ENCODE peak calls at places on chromosomes 4 and X, in nine cellular contexts. N is ovary, X is brain microvascular endothelial cell, F is IMR-90, Y is OCI-LY7, Z is PC-3, D is right lobe of liver, C is mucosa of descending colon, T is psoas muscle. Q is an unnamed sample.

GRCh38 chrX:372856-373640 is 13.7 kb downstream of the PPP2R3B start:
- DNase-seq in N (no peak), X (no peak), F (peak; percentile 44), Y (peak; percentile 14), Z (no peak), D (no peak), C (no peak), T (no peak), Q (no peak)

GRCh38 chrX:2829066-2829430 is 318 bp downstream of the GYG2 start:
- DNase-seq in N (no peak), X (no peak), F (no peak), Y (no peak), Z (no peak), D (peak; percentile 45), C (peak; percentile 54), T (no peak), Q (no peak)

GRCh38 chr4:2258091-2259035 is 3.5 kb downstream of the MXD4 start:
- DNase-seq in N (peak; percentile 13), X (no peak), F (no peak), Y (no peak), Z (no peak), D (peak; percentile 46), C (peak; percentile 52), T (peak; percentile 14), Q (peak; percentile 59)

GRCh38 chrX:106069048-106069447 is 30.5 kb upstream of the SERPINA7 start:
- DNase-seq in N (no peak), X (no peak), F (no peak), Y (no peak), Z (no peak), D (no peak), C (no peak), T (no peak), Q (no peak)

GRCh38 chrX:92247076-92247475 is 467.9 kb downstream of the PCDH11X start:
- DNase-seq in N (no peak), X (no peak), F (peak; percentile 43), Y (no peak), Z (peak; percentile 62), D (no peak), C (no peak), T (no peak), Q (no peak)

GRCh38 chrX:47189906-47190305 is 3.7 kb upstream of the UBA1 start:
- DNase-seq in N (no peak), X (no peak), F (no peak), Y (no peak), Z (no peak), D (no peak), C (no peak), T (no peak), Q (no peak)

GRCh38 chrX:126701380-126701779 is 118.1 kb upstream of the PRR32 start:
- DNase-seq in N (no peak), X (no peak), F (no peak), Y (no peak), Z (peak; percentile 28), D (no peak), C (no peak), T (no peak), Q (no peak)

GRCh38 chr4:139900964-139901376 is 235.4 kb downstream of the MGST2 start:
- DNase-seq in N (no peak), X (no peak), F (peak; percentile 48), Y (no peak), Z (peak; percentile 40), D (no peak), C (no peak), T (no peak), Q (no peak)

GRCh38 chr4:23827971-23828680 is 61.7 kb downstream of the PPARGC1A start:
- DNase-seq in N (no peak), X (no peak), F (peak; percentile 36), Y (no peak), Z (no peak), D (no peak), C (no peak), T (no peak), Q (no peak)

GRCh38 chrX:10177004-10177396 is 20.2 kb downstream of the CLCN4 start:
- DNase-seq in N (no peak), X (no peak), F (no peak), Y (no peak), Z (no peak), D (no peak), C (no peak), T (no peak), Q (no peak)

GRCh38 chr4:151184523-151185458 is 85.4 kb downstream of the RPS3A start:
- DNase-seq in N (no peak), X (peak; percentile 85), F (peak; percentile 89), Y (no peak), Z (peak; percentile 31), D (no peak), C (no peak), T (no peak), Q (no peak)

GRCh38 chrX:133655914-133656265 is 240.6 kb upstream of the GPC4 start:
- DNase-seq in N (no peak), X (no peak), F (no peak), Y (no peak), Z (no peak), D (no peak), C (no peak), T (no peak), Q (no peak)

GRCh38 chr4:112516401-112517066 is 554 bp upstream of the NEUROG2 start:
- DNase-seq in N (no peak), X (no peak), F (no peak), Y (peak; percentile 42), Z (no peak), D (no peak), C (no peak), T (peak; percentile 21), Q (no peak)

GRCh38 chr4:148633720-148634119 is 191.5 kb upstream of the NR3C2 start:
- DNase-seq in N (no peak), X (no peak), F (no peak), Y (no peak), Z (no peak), D (no peak), C (no peak), T (no peak), Q (no peak)

GRCh38 chr4:117137143-117137542 is 51.8 kb upstream of the TRAM1L1 start:
- DNase-seq in N (no peak), X (peak; percentile 95), F (peak; percentile 97), Y (no peak), Z (peak; percentile 81), D (no peak), C (no peak), T (no peak), Q (no peak)

GRCh38 chr4:40211224-40212185 is 14.7 kb downstream of the RHOH start:
- DNase-seq in N (no peak), X (no peak), F (peak; percentile 41), Y (no peak), Z (no peak), D (no peak), C (no peak), T (no peak), Q (no peak)

GRCh38 chr4:16707874-16708273 is 190.6 kb downstream of the LDB2 start:
- DNase-seq in N (no peak), X (no peak), F (peak; percentile 83), Y (no peak), Z (no peak), D (no peak), C (no peak), T (no peak), Q (no peak)

GRCh38 chr4:114659386-114660008 is 60.9 kb downstream of the UGT8 start:
- DNase-seq in N (no peak), X (peak; percentile 71), F (peak; percentile 64), Y (peak; percentile 80), Z (peak; percentile 68), D (peak; percentile 59), C (no peak), T (no peak), Q (peak; percentile 47)

GRCh38 chr4:148834804-148835598 is 392.8 kb upstream of the NR3C2 start:
- DNase-seq in N (no peak), X (no peak), F (peak; percentile 61), Y (peak; percentile 72), Z (peak; percentile 47), D (no peak), C (peak; percentile 40), T (no peak), Q (peak; percentile 72)

GRCh38 chr4:40704073-40704472 is 45.7 kb upstream of the NSUN7 start:
- DNase-seq in N (no peak), X (no peak), F (no peak), Y (no peak), Z (no peak), D (no peak), C (no peak), T (no peak), Q (no peak)

DNA sequence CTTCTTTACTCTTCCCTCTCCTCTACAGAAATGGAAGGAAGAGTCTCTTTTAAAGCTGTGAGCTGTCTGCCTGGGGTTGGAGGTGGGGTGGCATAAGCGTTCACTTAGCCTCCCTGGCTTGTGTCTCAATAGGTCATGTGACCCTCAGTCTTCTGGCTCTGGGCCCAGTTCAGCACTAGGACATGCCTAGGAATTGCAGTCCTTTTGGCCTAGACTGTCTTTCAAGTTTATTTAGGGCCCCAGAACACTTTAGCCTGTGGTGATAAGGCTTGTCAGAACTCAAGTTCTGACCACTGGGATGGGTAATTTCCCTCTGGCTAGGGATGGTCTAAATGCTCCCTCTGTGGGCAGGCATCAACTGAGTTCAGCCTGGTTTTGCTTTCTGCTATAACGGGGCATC is 34.3 kb upstream of the ARMCX4 start:
- DNase-seq in N (no peak), X (no peak), F (peak; percentile 30), Y (no peak), Z (no peak), D (peak; percentile 56), C (no peak), T (no peak), Q (peak; percentile 65)
- TF ChIP-seq CTCF in N (no peak), X (no peak), F (no peak), Y (no peak), Z (no peak), D (no peak), C (no peak), T (no peak), Q (no peak)

GRCh38 chr4:165873298-165874071 is 448 bp downstream of the TLL1 start:
- DNase-seq in N (no peak), X (no peak), F (no peak), Y (no peak), Z (peak; percentile 44), D (peak; percentile 51), C (no peak), T (peak; percentile 33), Q (peak; percentile 72)
- H3K4me3 ChIP-seq in N (peak overlapping the region; percentile 39), X (peak overlapping the region; percentile 62), F (no peak overlapping the region), Y (no peak overlapping the region), Z (peak overlapping the region; percentile 89), D (peak overlapping the region; percentile 30), C (no peak overlapping the region), T (peak overlapping the region; percentile 65), Q (peak overlapping the region; percentile 52)

DNA sequence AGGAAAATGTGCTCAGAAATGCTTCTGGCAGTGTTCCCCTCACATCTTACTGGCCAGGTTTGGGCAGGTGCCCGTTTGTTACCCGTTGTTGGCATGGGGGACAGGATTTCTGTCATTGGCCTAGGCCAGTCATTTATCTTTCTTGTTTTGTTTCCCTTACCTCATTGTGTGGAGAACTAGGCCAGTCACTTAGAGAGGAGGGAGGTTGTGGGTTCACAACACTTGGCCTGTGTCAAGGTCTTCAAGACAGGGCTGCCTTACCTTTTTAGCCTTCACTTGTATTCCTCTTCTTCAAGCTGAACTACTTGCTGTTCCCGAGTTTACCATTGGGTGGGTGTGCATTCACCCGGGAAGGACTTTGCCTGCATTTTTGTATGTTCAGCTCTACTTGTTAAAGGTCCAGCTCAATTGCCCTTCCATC is 17.7 kb downstream of the SNX25 start:
- DNase-seq in N (no peak), X (no peak), F (peak; percentile 13), Y (no peak), Z (no peak), D (no peak), C (no peak), T (no peak), Q (no peak)
- TF ChIP-seq CTCF in N (no peak), X (peak; percentile 48), F (no peak), Y (peak; percentile 43), Z (no peak), D (no peak), C (no peak), T (no peak), Q (no peak)

GRCh38 chr4:42397256-42397634 is at the start of gene SHISA3:
- DNase-seq in N (no peak), X (no peak), F (no peak), Y (peak; percentile 29), Z (peak; percentile 53), D (no peak), C (no peak), T (peak; percentile 22), Q (no peak)
- H3K4me3 ChIP-seq in N (peak within 1 kb of the TSS; percentile 18), X (peak within 1 kb of the TSS; percentile 47), F (peak within 1 kb of the TSS; percentile 78), Y (peak within 1 kb of the TSS; percentile 54), Z (peak within 1 kb of the TSS; percentile 90), D (peak within 1 kb of the TSS; percentile 31), C (no peak within 1 kb of the TSS), T (peak within 1 kb of the TSS; percentile 69), Q (peak within 1 kb of the TSS; percentile 55)

Q was measured in upper lobe of right lung.